ENCODE peak calls at places on chromosomes 5 and 9, in eight cellular contexts. W, B, M, D, T, A, X and U are unnamed samples.

GRCh38 chr9:27528278-27528885 is 1.2 kb downstream of the MOB3B start:
- DNase-seq in W (peak), B (peak), M (peak), D (peak), T (peak), A (peak), X (peak), U (no peak)

GRCh38 chr5:55304584-55304983 is 2.9 kb downstream of the DHX29 start:
- DNase-seq in W (no peak), B (no peak), M (no peak), D (no peak), T (no peak), A (no peak), X (no peak), U (no peak)

GRCh38 chr9:37197158-37198033 is 77.0 kb downstream of the ZCCHC7 start:
- DNase-seq in W (no peak), B (no peak), M (peak), D (peak), T (no peak), A (no peak), X (peak), U (no peak)

GRCh38 chr9:35538361-35539234 is 48.7 kb downstream of the RUSC2 start:
- DNase-seq in W (peak), B (peak), M (peak), D (peak), T (peak), A (peak), X (peak), U (no peak)

GRCh38 chr9:133234577-133235322 is 25.7 kb upstream of the OBP2B start:
- DNase-seq in W (no peak), B (no peak), M (no peak), D (no peak), T (no peak), A (no peak), X (no peak), U (no peak)

GRCh38 chr5:116765441-116765840 is 190.8 kb upstream of the SEMA6A start:
- DNase-seq in W (no peak), B (no peak), M (no peak), D (peak), T (no peak), A (peak), X (no peak), U (no peak)

GRCh38 chr5:93186031-93186682 is 394.9 kb downstream of the NR2F1-AS1 start:
- DNase-seq in W (no peak), B (no peak), M (peak), D (peak), T (no peak), A (peak), X (peak), U (no peak)

GRCh38 chr5:146040559-146040958 is 64.8 kb downstream of the PLAC8L1 start:
- DNase-seq in W (no peak), B (no peak), M (no peak), D (no peak), T (no peak), A (no peak), X (no peak), U (no peak)

DNA sequence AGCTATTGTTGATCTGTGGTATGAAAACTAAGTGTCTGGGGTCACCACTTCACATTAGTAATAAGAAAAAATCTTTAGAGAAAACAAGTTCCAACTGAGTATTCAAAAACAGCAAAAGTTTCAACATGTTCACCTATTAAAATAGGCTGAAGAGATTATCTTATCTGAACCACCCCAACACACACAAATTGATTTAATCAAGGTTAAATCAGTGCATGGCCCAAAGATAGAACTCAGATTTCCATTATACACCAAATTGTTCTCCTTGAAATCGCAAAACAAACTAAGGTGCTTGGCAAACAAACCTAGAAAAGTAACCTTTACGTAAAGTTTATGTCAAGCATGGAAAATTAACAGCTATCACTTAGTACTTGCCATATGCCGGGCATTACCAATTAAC is 61.1 kb downstream of the TMEM161B start:
- DNase-seq in W (no peak), B (no peak), M (no peak), D (no peak), T (no peak), A (no peak), X (no peak), U (peak)
- TF ChIP-seq CTCF in W (no peak), B (no peak), M (no peak), D (no peak), T (no peak), A (no peak), X (no peak), U (no peak)

DNA sequence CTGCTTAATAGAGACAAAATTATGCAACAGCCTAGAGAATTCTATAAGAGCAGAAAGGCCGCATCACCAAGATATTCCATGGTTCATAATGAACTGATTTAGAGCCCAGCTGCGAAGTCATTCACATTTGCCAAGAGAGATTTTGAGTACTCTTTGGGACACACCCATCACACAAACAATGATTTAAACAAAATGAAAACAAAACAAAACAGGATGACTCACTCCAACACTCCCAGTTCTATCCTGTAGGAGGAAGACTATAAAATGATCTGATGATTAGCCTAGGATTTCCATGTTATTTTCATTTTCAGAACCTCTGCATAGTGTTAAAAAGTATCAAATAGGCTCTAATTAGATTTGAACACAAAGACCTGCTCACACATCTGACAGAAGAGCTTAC is 145.8 kb upstream of the GNA14 start:
- DNase-seq in W (no peak), B (no peak), M (peak), D (peak), T (no peak), A (peak), X (peak), U (peak)
- H3K4me3 ChIP-seq in W (no peak), B (no peak), M (no peak), D (no peak), T (no peak), A (no peak), X (no peak), U (no peak)

DNA sequence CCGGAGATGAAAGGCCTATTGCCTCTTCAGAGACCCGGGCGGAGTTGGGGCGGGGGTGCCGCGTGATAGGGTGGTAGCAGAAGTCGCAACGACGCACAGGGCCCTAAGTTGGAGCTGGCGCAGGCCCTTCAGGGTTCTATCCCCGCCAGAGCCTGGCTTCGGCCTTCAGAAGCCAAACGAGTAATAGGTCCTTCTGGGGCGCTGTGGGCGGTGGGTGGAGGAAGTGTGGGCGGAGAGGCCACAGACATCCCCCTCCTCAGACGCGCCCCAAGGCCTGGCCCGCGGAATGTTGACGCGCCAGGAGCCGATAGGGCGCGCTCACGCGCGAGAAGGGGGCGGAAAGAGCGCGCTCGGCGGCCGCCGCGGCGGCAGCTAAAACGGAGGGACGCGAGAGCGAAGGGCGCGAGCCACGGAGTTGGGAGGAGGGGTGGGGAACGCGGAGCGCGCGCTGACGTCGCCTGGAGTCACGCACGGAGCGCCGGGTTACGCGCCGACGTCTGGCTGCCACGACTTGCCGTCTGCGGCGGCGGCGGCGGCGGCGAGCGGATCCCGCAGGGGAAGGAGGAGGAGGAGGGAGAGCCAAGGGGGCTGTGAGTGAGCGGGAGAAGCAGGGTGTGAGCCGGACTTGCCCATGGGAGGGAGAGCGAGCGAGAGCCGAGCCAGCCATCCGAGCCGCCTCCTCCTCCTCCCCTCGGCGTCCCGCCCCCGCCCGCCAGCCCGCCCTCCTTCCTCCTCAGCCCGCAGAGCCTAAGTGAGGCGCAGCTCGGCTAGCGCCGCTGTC is 6.4 kb upstream of the PURA start:
- DNase-seq in W (peak), B (peak), M (peak), D (peak), T (peak), A (peak), X (peak), U (peak)
- TF ChIP-seq CTCF in W (peak), B (no peak), M (peak), D (peak), T (peak), A (peak), X (peak), U (peak)

GRCh38 chr9:121674952-121675351 is 23.5 kb downstream of the DAB2IP start:
- DNase-seq in W (no peak), B (peak), M (peak), D (peak), T (no peak), A (peak), X (peak), U (no peak)
- H3K4me3 ChIP-seq in W (no peak), B (no peak), M (no peak), D (no peak), T (no peak), A (no peak), X (no peak), U (no peak)

DNA sequence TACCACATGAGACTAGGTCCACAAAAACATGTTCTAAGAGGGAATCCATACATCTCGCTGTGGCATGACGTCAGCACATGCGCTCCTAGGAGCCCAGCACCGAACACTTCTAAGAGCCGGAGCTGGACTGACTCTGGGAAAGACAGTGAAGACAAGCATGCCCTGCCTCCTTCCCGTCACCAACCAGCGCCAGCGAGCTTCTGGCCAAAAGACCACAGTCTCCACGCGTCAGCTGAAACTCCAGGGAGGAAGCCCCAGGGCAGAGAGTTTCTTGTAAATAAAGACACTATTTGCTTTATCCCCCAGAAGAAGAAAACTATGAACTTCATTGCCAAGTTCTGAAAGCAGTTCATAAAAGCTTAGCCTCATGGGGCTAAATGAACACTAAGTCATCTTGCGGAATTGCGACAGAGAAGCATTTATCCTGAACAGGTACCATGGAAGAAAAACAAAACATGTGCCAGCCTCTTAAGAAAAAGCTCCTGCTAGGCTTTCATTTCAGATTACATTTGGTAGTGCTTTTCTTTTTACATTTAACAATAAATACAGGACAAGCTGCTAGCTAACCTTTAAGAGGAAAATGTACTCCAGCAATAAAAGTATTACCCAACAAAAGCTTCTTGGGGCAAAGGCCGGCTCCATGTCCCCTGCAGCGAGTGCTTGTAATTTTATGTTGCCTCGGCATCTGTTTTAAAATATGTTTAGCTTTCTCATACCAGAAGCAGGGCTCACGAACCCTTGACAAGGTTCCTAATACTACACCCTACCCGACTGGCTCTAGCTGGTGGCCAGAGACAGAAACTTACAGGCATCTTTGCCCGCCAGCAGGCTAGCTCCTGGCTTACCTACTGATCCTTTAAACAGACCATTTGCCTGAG is 96.5 kb downstream of the PRRT1B start:
- DNase-seq in W (no peak), B (no peak), M (no peak), D (no peak), T (no peak), A (peak), X (peak), U (no peak)
- TF ChIP-seq CTCF in W (no peak), B (no peak), M (peak), D (no peak), T (peak), A (peak), X (no peak), U (no peak)

GRCh38 chr5:141510850-141511718 is 22.2 kb downstream of the PCDHGC5 start:
- DNase-seq in W (no peak), B (no peak), M (no peak), D (no peak), T (no peak), A (no peak), X (no peak), U (no peak)
- H3K4me3 ChIP-seq in W (no peak), B (no peak), M (no peak), D (no peak), T (no peak), A (no peak), X (no peak), U (no peak)

GRCh38 chr9:21434202-21435014 is 5.8 kb upstream of the IFNA1 start:
- DNase-seq in W (no peak), B (no peak), M (peak), D (peak), T (no peak), A (peak), X (peak), U (peak)
- TF ChIP-seq CTCF in W (no peak), B (peak), M (peak), D (peak), T (peak), A (peak), X (peak), U (peak)

GRCh38 chr5:181041043-181041442 is 977 bp downstream of the BTNL9 start:
- DNase-seq in W (no peak), B (no peak), M (no peak), D (no peak), T (no peak), A (no peak), X (no peak), U (no peak)
- H3K4me3 ChIP-seq in W (peak), B (peak), M (no peak), D (no peak), T (peak), A (no peak), X (no peak), U (no peak)